ENCODE peak calls at places on chromosomes 12 and 14, in six cellular contexts. One of them, this sample, is unnamed.

GRCh38 chr12:52335598-52336262 is 14.5 kb upstream of the KRT83 start:
- DNase-seq in fibroblast of pulmonary artery: no peak
- DNase-seq in WTC11: no peak
- DNase-seq in stimulated activated CD4-positive, alpha-beta T cell treated with anti-CD3 and anti-CD28 coated beads, Interleukin-2, amount 100 ng/mL, for 24 hours: no peak
- DNase-seq in foreskin fibroblast: no peak
- DNase-seq in PC-3: no peak
- DNase-seq in this sample: no peak

GRCh38 chr12:10288989-10289388 is 18.7 kb upstream of the KLRD1 start:
- DNase-seq in foreskin fibroblast: no peak
- DNase-seq in PC-3: peak
- DNase-seq in WTC11: no peak
- DNase-seq in fibroblast of pulmonary artery: no peak
- DNase-seq in stimulated activated CD4-positive, alpha-beta T cell treated with anti-CD3 and anti-CD28 coated beads, Interleukin-2, amount 100 ng/mL, for 24 hours: no peak
- DNase-seq in this sample: no peak

GRCh38 chr12:111953455-111953854 is 59.5 kb downstream of the TMEM116 start:
- DNase-seq in foreskin fibroblast: peak
- DNase-seq in WTC11: no peak
- DNase-seq in PC-3: no peak
- DNase-seq in fibroblast of pulmonary artery: peak
- DNase-seq in stimulated activated CD4-positive, alpha-beta T cell treated with anti-CD3 and anti-CD28 coated beads, Interleukin-2, amount 100 ng/mL, for 24 hours: no peak
- DNase-seq in this sample: no peak

GRCh38 chr14:44490966-44491365 is 16.1 kb downstream of the FSCB start:
- DNase-seq in WTC11: no peak
- DNase-seq in stimulated activated CD4-positive, alpha-beta T cell treated with anti-CD3 and anti-CD28 coated beads, Interleukin-2, amount 100 ng/mL, for 24 hours: no peak
- DNase-seq in PC-3: peak
- DNase-seq in foreskin fibroblast: no peak
- DNase-seq in fibroblast of pulmonary artery: no peak
- DNase-seq in this sample: no peak

GRCh38 chr12:62215506-62215905 is 44.7 kb upstream of the USP15 start:
- DNase-seq in foreskin fibroblast: no peak
- DNase-seq in PC-3: peak
- DNase-seq in fibroblast of pulmonary artery: no peak
- DNase-seq in stimulated activated CD4-positive, alpha-beta T cell treated with anti-CD3 and anti-CD28 coated beads, Interleukin-2, amount 100 ng/mL, for 24 hours: no peak
- DNase-seq in WTC11: no peak
- DNase-seq in this sample: no peak

GRCh38 chr14:90870950-90871604 is 54.8 kb upstream of the TTC7B start:
- DNase-seq in stimulated activated CD4-positive, alpha-beta T cell treated with anti-CD3 and anti-CD28 coated beads, Interleukin-2, amount 100 ng/mL, for 24 hours: no peak
- DNase-seq in PC-3: no peak
- DNase-seq in foreskin fibroblast: no peak
- DNase-seq in fibroblast of pulmonary artery: no peak
- DNase-seq in WTC11: no peak
- DNase-seq in this sample: no peak

GRCh38 chr12:34395056-34396005 is 373.0 kb downstream of the ALG10 start:
- DNase-seq in foreskin fibroblast: no peak
- DNase-seq in WTC11: peak
- DNase-seq in stimulated activated CD4-positive, alpha-beta T cell treated with anti-CD3 and anti-CD28 coated beads, Interleukin-2, amount 100 ng/mL, for 24 hours: peak
- DNase-seq in PC-3: no peak
- DNase-seq in fibroblast of pulmonary artery: no peak
- DNase-seq in this sample: no peak

GRCh38 chr14:68564826-68565760 is 227.8 kb downstream of the ZFP36L1 start:
- DNase-seq in foreskin fibroblast: no peak
- DNase-seq in WTC11: no peak
- DNase-seq in fibroblast of pulmonary artery: peak
- DNase-seq in PC-3: peak
- DNase-seq in stimulated activated CD4-positive, alpha-beta T cell treated with anti-CD3 and anti-CD28 coated beads, Interleukin-2, amount 100 ng/mL, for 24 hours: no peak
- DNase-seq in this sample: no peak

GRCh38 chr14:79254069-79254775 is 957.1 kb downstream of the DIO2 start:
- DNase-seq in foreskin fibroblast: peak
- DNase-seq in fibroblast of pulmonary artery: peak
- DNase-seq in PC-3: no peak
- DNase-seq in stimulated activated CD4-positive, alpha-beta T cell treated with anti-CD3 and anti-CD28 coated beads, Interleukin-2, amount 100 ng/mL, for 24 hours: no peak
- DNase-seq in WTC11: no peak
- DNase-seq in this sample: no peak

GRCh38 chr14:90871605-90872233 is 55.5 kb upstream of the TTC7B start:
- DNase-seq in foreskin fibroblast: peak
- DNase-seq in stimulated activated CD4-positive, alpha-beta T cell treated with anti-CD3 and anti-CD28 coated beads, Interleukin-2, amount 100 ng/mL, for 24 hours: no peak
- DNase-seq in fibroblast of pulmonary artery: peak
- DNase-seq in WTC11: no peak
- DNase-seq in PC-3: peak
- DNase-seq in this sample: no peak

GRCh38 chr12:101740980-101741379 is 1.7 kb upstream of the SYCP3 start:
- DNase-seq in foreskin fibroblast: no peak
- DNase-seq in stimulated activated CD4-positive, alpha-beta T cell treated with anti-CD3 and anti-CD28 coated beads, Interleukin-2, amount 100 ng/mL, for 24 hours: no peak
- DNase-seq in PC-3: no peak
- DNase-seq in WTC11: no peak
- DNase-seq in fibroblast of pulmonary artery: no peak
- DNase-seq in this sample: no peak

GRCh38 chr14:104066719-104067118 is 18.8 kb upstream of the ASPG start:
- DNase-seq in foreskin fibroblast: no peak
- DNase-seq in fibroblast of pulmonary artery: no peak
- DNase-seq in stimulated activated CD4-positive, alpha-beta T cell treated with anti-CD3 and anti-CD28 coated beads, Interleukin-2, amount 100 ng/mL, for 24 hours: no peak
- DNase-seq in PC-3: no peak
- DNase-seq in WTC11: no peak
- DNase-seq in this sample: no peak

GRCh38 chr14:21092147-21093011 is 6.1 kb downstream of the ZNF219 start:
- DNase-seq in stimulated activated CD4-positive, alpha-beta T cell treated with anti-CD3 and anti-CD28 coated beads, Interleukin-2, amount 100 ng/mL, for 24 hours: peak
- DNase-seq in foreskin fibroblast: peak
- DNase-seq in fibroblast of pulmonary artery: peak
- DNase-seq in WTC11: peak
- DNase-seq in PC-3: peak
- DNase-seq in this sample: peak

GRCh38 chr14:73591690-73592448 is at the start of gene ACOT4:
- DNase-seq in PC-3: peak
- DNase-seq in fibroblast of pulmonary artery: peak
- DNase-seq in foreskin fibroblast: peak
- DNase-seq in WTC11: peak
- DNase-seq in stimulated activated CD4-positive, alpha-beta T cell treated with anti-CD3 and anti-CD28 coated beads, Interleukin-2, amount 100 ng/mL, for 24 hours: peak
- DNase-seq in this sample: peak

This sample was measured in effector memory CD8-positive, alpha-beta T cell.